ENCODE peak calls at places on chromosomes 1 and 21, in five cellular contexts. B is A549, D is stomach, L is HCT116, K is right lobe of liver. W is an unnamed sample.

GRCh38 chr1:66446261-66447001 is 87.5 kb upstream of the SGIP1 start:
- DNase-seq in B (peak), L (peak), K (no peak), D (no peak), W (no peak)

GRCh38 chr1:25020851-25021585 is 90.9 kb upstream of the RUNX3 start:
- DNase-seq in L (no peak), D (no peak), K (no peak), B (no peak), W (no peak)

GRCh38 chr1:65512967-65513777 is 92.7 kb downstream of the LEPR start:
- DNase-seq in B (no peak), D (no peak), L (no peak), K (peak), W (no peak)

GRCh38 chr21:26686278-26686677 is 113.2 kb upstream of the CYYR1 start:
- DNase-seq in L (no peak), B (peak), K (no peak), D (no peak), W (no peak)

GRCh38 chr1:3557366-3557765 is 53.9 kb downstream of the MEGF6 start:
- DNase-seq in L (no peak), K (no peak), B (no peak), D (no peak), W (no peak)

GRCh38 chr1:51661081-51661518 is 44.2 kb downstream of the OSBPL9 start:
- DNase-seq in B (peak), K (no peak), D (no peak), L (no peak), W (no peak)

GRCh38 chr21:45504516-45505415 is 37.5 kb downstream of the SLC19A1 start:
- DNase-seq in L (no peak), B (no peak), K (peak), D (no peak), W (peak)

GRCh38 chr1:220159026-220159425 is 65.1 kb downstream of the IARS2 start:
- DNase-seq in L (no peak), D (no peak), B (no peak), K (no peak), W (no peak)

GRCh38 chr1:243944429-243945160 is 94.6 kb upstream of the AKT3 start:
- DNase-seq in K (no peak), L (no peak), D (no peak), B (peak), W (no peak)

GRCh38 chr1:93638307-93638847 is 43.3 kb downstream of the BCAR3 start:
- DNase-seq in B (no peak), D (peak), K (no peak), L (no peak), W (no peak)

GRCh38 chr1:100308777-100309176 is 42.8 kb downstream of the RTCA start:
- DNase-seq in K (no peak), D (no peak), B (no peak), L (no peak), W (no peak)

DNA sequence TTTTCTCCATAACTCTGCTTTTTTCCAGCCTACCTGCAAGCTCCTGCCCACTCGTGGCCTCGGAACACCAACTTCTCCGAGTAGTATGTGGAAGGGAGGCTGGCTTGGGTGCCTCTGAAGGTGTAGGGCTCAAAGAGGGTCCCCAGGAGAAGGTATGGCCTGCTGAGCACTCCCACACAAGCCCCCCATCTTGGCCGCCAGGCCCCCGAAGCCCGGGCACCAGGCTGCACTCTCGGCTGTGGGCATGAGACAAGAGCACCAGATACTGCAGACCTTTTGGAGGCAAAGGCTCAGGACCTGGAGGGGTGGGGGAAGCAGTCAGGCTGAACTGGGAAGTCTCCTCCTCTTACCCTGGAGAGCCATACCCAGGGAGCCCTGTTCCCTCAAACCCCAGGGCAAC is 1.7 kb downstream of the ZNF692 start:
- DNase-seq in B (no peak), L (no peak), D (no peak), K (no peak), W (no peak)
- H3K4me3 ChIP-seq in B (peak), L (peak), D (peak), K (no peak), W (no peak)

GRCh38 chr1:171107257-171107940 is 16.7 kb downstream of the FMO3 start:
- DNase-seq in L (no peak), B (no peak), K (no peak), D (no peak), W (no peak)
- TF ChIP-seq CTCF in L (no peak), B (no peak), K (no peak), D (no peak), W (no peak)

GRCh38 chr1:161153682-161154337 is at the start of gene UFC1:
- DNase-seq in B (peak), D (peak), L (peak), K (peak), W (peak)
- TF ChIP-seq POLR2A in B (peak), D (no peak), L (no peak), K (peak), W (no peak)

DNA sequence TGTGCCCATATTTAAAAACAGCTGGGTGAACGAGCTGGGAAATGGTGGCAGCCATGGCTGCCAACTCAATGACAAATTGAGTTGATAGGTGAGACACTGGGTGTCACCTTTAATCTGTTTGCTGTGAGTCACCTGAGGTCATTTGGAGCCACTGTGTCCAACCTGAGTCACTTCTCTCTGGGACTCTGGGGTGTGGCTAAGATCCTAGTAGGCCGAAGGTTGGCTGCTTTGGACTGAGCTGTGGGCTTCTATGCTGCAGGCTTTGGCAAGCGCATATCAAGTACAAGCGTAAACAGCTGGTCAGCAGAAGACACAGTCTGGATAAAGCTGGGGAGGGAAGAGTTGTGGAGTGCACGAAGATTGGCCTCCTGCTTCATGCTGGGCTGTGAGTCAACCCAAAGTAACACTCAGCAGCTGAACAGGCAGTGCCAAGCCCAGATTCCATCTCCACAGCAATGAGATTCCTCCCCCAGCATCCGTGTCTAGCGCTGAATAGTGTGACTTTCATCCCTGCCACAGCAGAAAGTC is 24.0 kb downstream of the TEX35 start:
- DNase-seq in L (peak), B (peak), K (peak), D (peak), W (peak)
- H3K4me3 ChIP-seq in L (peak), B (peak), K (no peak), D (no peak), W (no peak)

DNA sequence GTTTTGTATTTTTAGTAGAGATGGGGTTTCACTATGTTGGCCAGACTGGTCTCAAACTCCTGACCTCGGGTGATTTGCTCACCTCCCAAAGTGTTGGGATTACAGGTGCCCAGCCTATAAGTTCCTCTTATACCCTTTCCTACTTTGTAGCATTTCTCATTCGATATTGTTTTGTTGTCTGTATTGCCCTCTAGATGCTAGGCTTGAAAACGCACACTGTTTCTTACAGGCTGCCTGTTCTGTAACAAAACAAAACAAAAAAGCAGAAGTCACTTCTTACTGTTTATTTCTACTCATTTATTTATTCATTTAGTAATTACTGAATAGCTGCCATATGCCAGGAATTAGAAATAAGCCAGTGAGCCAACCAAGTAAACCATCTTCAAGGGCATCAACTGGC is 136.9 kb upstream of the BMP8A start:
- DNase-seq in D (no peak), K (no peak), B (no peak), L (no peak), W (no peak)
- TF ChIP-seq CTCF in D (no peak), K (no peak), B (no peak), L (peak), W (no peak)

DNA sequence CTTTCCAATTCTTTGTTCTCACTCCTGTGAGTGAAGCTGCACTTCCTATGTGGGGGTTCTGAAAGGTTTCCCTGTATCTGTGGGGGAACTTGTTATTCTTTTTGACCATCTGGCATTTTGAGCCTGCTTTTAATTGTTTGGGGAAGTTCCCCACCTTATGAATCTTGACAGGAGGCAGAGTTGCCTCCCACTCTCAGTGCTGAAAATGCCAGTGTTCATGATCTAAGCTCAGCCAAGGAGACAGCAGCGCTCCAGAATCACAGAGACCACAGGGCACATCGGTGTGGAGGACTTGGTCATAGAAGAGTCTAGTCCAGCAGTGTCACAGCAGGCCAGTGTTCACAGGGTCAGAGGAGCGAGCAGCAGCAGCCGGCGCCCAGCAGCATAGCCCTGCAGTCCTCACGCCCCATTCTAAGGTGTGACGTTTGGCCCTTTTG is 63.8 kb upstream of the PRDX6 start:
- DNase-seq in L (no peak), K (no peak), D (no peak), B (no peak), W (no peak)
- TF ChIP-seq POLR2A in L (no peak), K (no peak), D (no peak), B (no peak), W (no peak)

DNA sequence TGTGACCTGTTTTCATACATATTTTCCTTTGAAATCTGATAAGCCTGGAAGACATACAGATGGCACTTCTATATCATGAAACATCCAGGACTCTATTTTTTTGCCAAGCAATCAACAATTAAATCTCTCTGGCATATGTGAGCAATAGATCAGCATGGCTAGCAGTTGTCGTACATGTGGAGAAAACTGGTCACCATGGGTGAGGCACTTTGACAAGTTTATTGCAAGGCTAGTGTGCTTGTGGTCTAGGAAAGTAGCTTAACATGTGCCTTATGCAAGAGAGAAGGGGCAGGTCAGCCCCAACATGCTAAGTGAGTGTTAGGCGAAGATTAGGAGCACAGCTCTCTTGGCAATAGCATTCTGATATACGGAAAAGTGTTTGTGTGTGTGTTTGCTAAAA is 14.3 kb downstream of the PRRX1 start:
- DNase-seq in D (no peak), L (no peak), K (no peak), B (no peak), W (no peak)
- H3K4me3 ChIP-seq in D (no peak), L (no peak), K (no peak), B (no peak), W (no peak)

DNA sequence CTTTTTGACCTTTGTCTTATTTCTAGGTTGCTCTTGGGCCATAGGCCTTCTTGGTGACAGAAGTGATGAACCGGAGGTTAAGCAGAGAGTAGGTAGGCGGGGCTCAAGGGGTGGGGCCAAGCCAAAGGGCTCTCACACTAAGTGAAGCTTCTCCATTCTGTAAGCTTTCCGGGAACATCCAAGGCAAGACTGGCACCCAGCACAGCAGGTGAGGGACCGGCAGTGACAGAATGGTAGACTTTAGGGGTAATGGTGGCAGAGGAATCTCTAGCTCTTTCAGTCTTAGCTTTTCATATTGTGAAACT is at the start of gene TNFAIP8L2:
- DNase-seq in L (no peak), D (peak), K (no peak), B (no peak), W (peak)
- TF ChIP-seq CTCF in L (no peak), D (no peak), K (no peak), B (no peak), W (no peak)

GRCh38 chr1:20178634-20179368 is 7.1 kb upstream of the UBXN10 start:
- DNase-seq in D (no peak), B (no peak), K (no peak), L (no peak), W (peak)

GRCh38 chr1:20183876-20184275 is 2.0 kb upstream of the UBXN10 start:
- DNase-seq in D (no peak), K (peak), B (no peak), L (no peak), W (peak)

GRCh38 chr1:20183035-20183434 is 2.9 kb upstream of the UBXN10 start:
- DNase-seq in L (no peak), D (no peak), K (peak), B (no peak), W (no peak)

GRCh38 chr1:20179369-20180172 is 6.3 kb upstream of the UBXN10 start:
- DNase-seq in B (no peak), L (no peak), K (no peak), D (no peak), W (no peak)

GRCh38 chr1:20180221-20181207 is 5.4 kb upstream of the UBXN10 start:
- DNase-seq in B (no peak), L (no peak), K (no peak), D (no peak), W (no peak)
- TF ChIP-seq POLR2A in B (no peak), L (no peak), K (no peak), D (no peak), W (no peak)

GRCh38 chr1:204814146-204814884 is 56.3 kb upstream of the NFASC start:
- DNase-seq in D (no peak), L (no peak), B (no peak), K (peak), W (peak)
- H3K4me3 ChIP-seq in D (no peak), L (no peak), B (no peak), K (no peak), W (no peak)